ENCODE peak calls at places on chromosomes 4 and X, in five cellular contexts. E is fibroblast of lung, J is small intestine, B is left lung, T is right lobe of liver. K is an unnamed sample. For H3K36me3, the result is how much of the 10 kb centered on the place peaks cover.

GRCh38 chr4:28357985-28358384 is 1497.3 kb downstream of the STIM2 start:
- DNase-seq in E (peak), J (no peak), B (no peak), T (no peak), K (no peak)

GRCh38 chr4:41369680-41370079 is 113.0 kb downstream of the UCHL1 start:
- DNase-seq in E (no peak), J (no peak), B (no peak), T (peak), K (no peak)

GRCh38 chr4:105632599-105632998 is 75.9 kb downstream of the INTS12 start:
- DNase-seq in E (no peak), J (no peak), B (no peak), T (no peak), K (no peak)

GRCh38 chrX:7272301-7272700 is 124.3 kb upstream of the PUDP start:
- DNase-seq in E (no peak), J (no peak), B (no peak), T (no peak), K (no peak)

GRCh38 chr4:28490669-28491068 is 1630.0 kb downstream of the STIM2 start:
- DNase-seq in E (no peak), J (no peak), B (no peak), T (no peak), K (no peak)

GRCh38 chr4:24980064-24980690 is 50.6 kb downstream of the LGI2 start:
- DNase-seq in E (peak), J (peak), B (no peak), T (peak), K (no peak)

GRCh38 chr4:168362025-168362401 is 43.5 kb upstream of the DDX60 start:
- DNase-seq in E (no peak), J (no peak), B (no peak), T (no peak), K (no peak)

GRCh38 chrX:23621621-23622265 is 45.5 kb upstream of the PRDX4 start:
- DNase-seq in E (no peak), J (no peak), B (no peak), T (no peak), K (no peak)

GRCh38 chrX:45295587-45295986 is 94.9 kb upstream of the DIPK2B start:
- DNase-seq in E (peak), J (peak), B (no peak), T (no peak), K (peak)

GRCh38 chrX:56994375-56995270 is 718 bp downstream of the SPIN3 start:
- DNase-seq in E (no peak), J (no peak), B (no peak), T (peak), K (no peak)

GRCh38 chrX:13485167-13485566 is 84.2 kb upstream of the EGFL6 start:
- DNase-seq in E (no peak), J (peak), B (no peak), T (no peak), K (no peak)

GRCh38 chr4:39883645-39884044 is 94.1 kb downstream of the PDS5A start:
- DNase-seq in E (no peak), J (peak), B (no peak), T (no peak), K (no peak)

GRCh38 chrX:125651426-125651825 is 331.8 kb downstream of the TEX13C start:
- DNase-seq in E (no peak), J (no peak), B (no peak), T (no peak), K (no peak)

DNA sequence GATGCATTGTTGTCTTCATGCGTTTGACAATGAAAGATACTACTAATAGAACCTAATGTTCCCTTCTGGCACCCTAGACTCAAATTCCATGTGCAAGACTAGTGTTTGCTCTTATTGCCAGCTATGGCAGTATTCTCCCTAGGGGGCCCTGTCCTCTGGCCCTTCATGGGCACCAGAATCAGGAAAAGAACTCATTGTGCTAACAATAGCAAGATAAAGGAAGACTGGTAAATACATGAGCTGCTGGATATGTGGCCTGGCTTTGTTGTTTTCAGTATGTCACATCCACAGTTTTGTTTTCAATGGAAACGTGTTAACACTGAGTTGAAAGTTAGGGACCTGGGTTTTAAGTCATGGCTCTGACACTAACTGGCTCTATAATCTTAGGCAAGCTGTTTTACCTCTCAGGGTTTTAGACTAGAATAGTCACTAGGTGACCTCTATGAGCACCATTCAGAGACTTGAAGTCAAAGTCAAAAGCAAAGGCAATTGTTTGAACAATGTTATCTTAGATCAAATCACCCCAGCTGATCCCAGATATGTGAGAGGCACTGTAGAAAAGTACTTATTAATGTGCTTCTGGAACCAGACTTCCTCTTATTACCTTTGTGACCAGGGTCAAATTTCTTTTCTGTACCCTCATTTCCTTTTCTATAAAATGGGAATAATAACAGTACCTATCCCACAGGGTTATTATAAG is 253.7 kb upstream of the DIAPH2 start:
- DNase-seq in E (no peak), J (no peak), B (no peak), T (no peak), K (no peak)
- H3K36me3 ChIP-seq in E (under half), J (under half), B (under half), T (under half), K (under half)

GRCh38 chrX:154033848-154034247 is 14.1 kb upstream of the IRAK1 start:
- DNase-seq in E (no peak), J (no peak), B (no peak), T (no peak), K (no peak)

GRCh38 chrX:154030715-154031305 is 11.1 kb upstream of the IRAK1 start:
- DNase-seq in E (no peak), J (no peak), B (no peak), T (no peak), K (no peak)

GRCh38 chrX:154030266-154030665 is 10.6 kb upstream of the IRAK1 start:
- DNase-seq in E (no peak), J (no peak), B (no peak), T (no peak), K (no peak)

GRCh38 chrX:154032653-154033052 is 13.0 kb upstream of the IRAK1 start:
- DNase-seq in E (no peak), J (no peak), B (no peak), T (no peak), K (no peak)

DNA sequence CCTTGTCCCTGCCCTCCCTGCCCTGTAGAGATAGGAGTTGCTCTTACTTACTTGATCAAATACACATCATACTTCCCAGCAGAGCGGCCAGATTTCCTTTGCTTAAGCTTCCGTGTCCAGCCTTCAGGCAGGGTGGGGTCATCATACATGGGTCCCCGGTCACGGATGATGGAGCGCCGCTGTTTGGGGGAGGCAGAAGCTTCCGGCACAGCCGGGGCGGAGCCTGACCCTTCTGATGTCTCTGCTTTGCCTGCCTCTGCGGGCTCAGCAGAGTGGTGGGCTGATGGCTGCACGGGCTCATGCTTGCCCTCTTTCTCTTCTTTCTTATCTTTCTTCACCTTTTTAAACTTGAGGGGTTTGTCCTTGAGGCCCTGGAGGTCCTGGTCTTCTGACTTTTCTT is 12.5 kb upstream of the IRAK1 start:
- DNase-seq in E (no peak), J (no peak), B (no peak), T (no peak), K (no peak)
- H3K36me3 ChIP-seq in E (under half), J (under half), B (under half), T (under half), K (under half)

GRCh38 chrX:71542411-71542810 is 9.5 kb downstream of the OGT start:
- DNase-seq in E (peak), J (peak), B (no peak), T (no peak), K (no peak)
- H3K36me3 ChIP-seq in E (under half), J (under half), B (under half), T (under half), K (under half)

DNA sequence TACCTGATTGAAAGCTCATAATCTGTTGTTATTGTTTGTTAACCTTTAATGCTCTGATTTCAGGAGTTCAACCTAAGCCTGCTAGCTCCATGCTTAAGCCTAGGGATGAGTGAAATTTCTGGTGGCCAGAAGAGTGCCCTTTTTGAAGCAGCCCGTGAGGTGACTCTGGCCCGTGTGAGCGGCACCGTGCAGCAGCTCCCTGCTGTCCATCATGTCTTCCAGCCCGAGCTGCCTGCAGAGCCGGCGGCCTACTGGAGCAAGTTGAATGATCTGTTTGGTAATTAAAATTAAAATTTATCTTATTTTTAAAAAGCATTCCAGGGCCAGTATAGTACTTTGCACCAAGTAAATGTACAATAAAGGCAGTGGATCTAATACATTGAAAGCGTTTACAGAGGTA is 37.1 kb upstream of the MSANTD1 start:
- DNase-seq in E (no peak), J (no peak), B (peak), T (no peak), K (no peak)
- H3K36me3 ChIP-seq in E (under half), J (under half), B (half or more), T (under half), K (under half)

DNA sequence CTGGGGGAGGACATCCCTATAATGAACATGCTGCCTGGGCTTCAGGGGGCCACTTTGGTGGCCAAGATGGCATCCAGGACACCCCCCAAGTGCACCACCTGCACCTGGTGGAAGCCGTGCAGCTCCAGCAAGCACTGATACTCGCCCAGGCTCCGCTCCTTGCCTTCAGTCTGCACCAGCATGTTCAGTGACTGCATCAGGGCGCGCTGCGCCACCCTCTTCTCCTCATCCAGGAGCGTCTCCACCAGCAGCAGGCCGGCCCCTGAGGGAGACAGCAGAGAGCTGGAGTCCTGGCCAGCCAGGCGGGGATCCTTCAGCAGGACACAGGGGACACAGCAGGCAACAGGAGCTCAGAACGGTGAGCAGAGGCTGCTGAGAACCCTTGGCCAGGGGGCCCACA is 11.3 kb upstream of the SLC25A6 start:
- DNase-seq in E (no peak), J (no peak), B (peak), T (no peak), K (peak)
- H3K36me3 ChIP-seq in E (under half), J (under half), B (half or more), T (under half), K (under half)

DNA sequence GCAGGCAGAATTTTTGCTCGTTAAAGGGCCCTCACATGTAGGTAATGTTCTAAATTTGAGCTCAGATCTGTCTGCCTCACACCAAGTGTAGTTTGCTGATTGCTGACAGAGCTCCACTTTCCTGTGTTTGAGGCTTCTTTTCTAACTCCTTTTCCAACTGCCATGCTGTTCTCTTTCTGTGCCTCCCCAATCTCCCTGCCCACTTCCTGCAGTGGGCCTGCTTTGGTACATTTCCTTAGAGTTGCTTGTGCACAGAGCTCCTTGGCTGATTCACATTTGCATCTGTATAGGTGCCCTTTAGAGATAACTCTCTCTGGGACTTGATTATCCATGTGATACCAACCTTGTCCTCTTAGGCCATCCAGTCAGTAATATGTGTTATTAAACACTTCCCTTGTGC is 4.5 kb downstream of the MED28 start:
- DNase-seq in E (no peak), J (no peak), B (no peak), T (no peak), K (no peak)
- H3K36me3 ChIP-seq in E (under half), J (under half), B (half or more), T (under half), K (under half)

GRCh38 chrX:2487366-2487765 is 13.4 kb downstream of the DHRSX start:
- DNase-seq in E (no peak), J (no peak), B (no peak), T (no peak), K (no peak)
- H3K36me3 ChIP-seq in E (under half), J (under half), B (half or more), T (under half), K (under half)